ENCODE peak calls at places on chromosomes 7 and 10, in seven cellular contexts. V is breast epithelium; W is sigmoid colon; P is CD8-positive, alpha-beta T cell; Q is osteoblast; F is heart right ventricle; K is mesendoderm. I is an unnamed sample.

GRCh38 chr7:47488205-47488968 is 93.5 kb downstream of the TNS3 start:
- DNase-seq in V (no peak), K (no peak), P (no peak), Q (no peak), F (no peak), W (peak; percentile 55), I (no peak)

GRCh38 chr10:95505084-95505610 is 56.0 kb downstream of the SORBS1 start:
- DNase-seq in V (no peak), Q (no peak), W (no peak), K (no peak), F (no peak), P (no peak), I (no peak)

GRCh38 chr7:129804301-129805085 is 148.3 kb downstream of the UBE2H start:
- DNase-seq in K (no peak), F (no peak), Q (peak; percentile 68), W (no peak), V (no peak), P (no peak), I (no peak)

GRCh38 chr10:105925045-105925785 is 1239.3 kb downstream of the SORCS1 start:
- DNase-seq in P (no peak), F (no peak), V (no peak), K (peak; percentile 64), Q (no peak), W (no peak), I (no peak)

GRCh38 chr10:33006342-33006887 is 48.4 kb upstream of the ITGB1 start:
- DNase-seq in F (no peak), K (no peak), P (no peak), W (no peak), V (no peak), Q (no peak), I (no peak)

GRCh38 chr7:4166340-4166739 is 515.8 kb upstream of the FOXK1 start:
- DNase-seq in Q (no peak), V (no peak), W (no peak), K (no peak), P (no peak), F (no peak), I (no peak)

GRCh38 chr7:138875794-138876193 is 77.8 kb upstream of the ATP6V0A4 start:
- DNase-seq in P (peak; percentile 21), F (no peak), V (no peak), Q (peak; percentile 89), W (no peak), K (no peak), I (peak; percentile 74)

GRCh38 chr10:132586731-132587130 is 49.1 kb downstream of the INPP5A start:
- DNase-seq in W (peak; percentile 60), V (no peak), K (no peak), Q (peak; percentile 11), P (no peak), F (no peak), I (no peak)

GRCh38 chr7:119935418-119936025 is 337.5 kb upstream of the KCND2 start:
- DNase-seq in W (no peak), V (no peak), P (no peak), F (no peak), Q (no peak), K (peak; percentile 40), I (no peak)

GRCh38 chr10:46544989-46545791 is 11.3 kb downstream of the GPRIN2 start:
- DNase-seq in P (peak; percentile 0), F (no peak), V (no peak), Q (peak; percentile 94), W (peak; percentile 55), K (peak; percentile 83), I (no peak)

GRCh38 chr10:93261961-93262610 is 188.4 kb downstream of the CYP26A1 start:
- DNase-seq in V (no peak), K (no peak), W (no peak), P (no peak), F (no peak), Q (peak; percentile 52), I (no peak)

GRCh38 chr7:150398965-150399320 is 19.8 kb downstream of the ZNF775 start:
- DNase-seq in V (no peak), F (no peak), Q (peak; percentile 71), P (no peak), W (peak; percentile 56), K (no peak), I (no peak)

GRCh38 chr7:131602304-131602993 is 46.0 kb upstream of the PODXL start:
- DNase-seq in P (no peak), Q (peak; percentile 80), W (no peak), V (no peak), K (no peak), F (no peak), I (no peak)

GRCh38 chr10:52314007-52314821 is at the start of gene DKK1:
- DNase-seq in W (peak; percentile 69), F (peak; percentile 55), K (peak; percentile 91), Q (peak; percentile 90), P (no peak), V (no peak), I (peak; percentile 44)

GRCh38 chr10:70053212-70053895 is 708 bp downstream of the MACROH2A2 start:
- DNase-seq in V (no peak), Q (peak; percentile 88), P (no peak), K (no peak), F (peak; percentile 31), W (no peak), I (no peak)

GRCh38 chr10:68406111-68406814 is 814 bp downstream of the RUFY2 start:
- DNase-seq in Q (peak; percentile 94), K (peak; percentile 69), V (no peak), F (peak; percentile 57), W (no peak), P (no peak), I (peak; percentile 9)

GRCh38 chr7:7484072-7484471 is 51.6 kb downstream of the COL28A1 start:
- DNase-seq in P (no peak), W (no peak), F (no peak), V (no peak), Q (no peak), K (no peak), I (no peak)

GRCh38 chr10:95242581-95243317 is 48.1 kb downstream of the PDLIM1 start:
- DNase-seq in W (no peak), V (no peak), P (no peak), Q (peak; percentile 89), K (peak; percentile 80), F (no peak), I (no peak)

GRCh38 chr7:103344453-103345149 is at the start of gene DNAJC2:
- DNase-seq in V (peak; percentile 82), P (peak; percentile 72), K (peak; percentile 96), Q (peak; percentile 95), W (peak; percentile 94), F (peak; percentile 79), I (peak; percentile 25)

GRCh38 chr10:13099144-13099665 is 758 bp upstream of the OPTN start:
- DNase-seq in W (peak; percentile 77), V (no peak), K (peak; percentile 94), Q (peak; percentile 82), F (peak; percentile 25), P (no peak), I (no peak)

GRCh38 chr10:99742701-99743100 is 10.7 kb downstream of the CUTC start:
- DNase-seq in Q (no peak), W (no peak), V (no peak), F (no peak), K (no peak), P (no peak), I (peak; percentile 19)

GRCh38 chr10:102629661-102630614 is 14.3 kb upstream of the TRIM8 start:
- DNase-seq in P (no peak), K (peak; percentile 98), W (peak; percentile 58), V (no peak), F (no peak), Q (peak; percentile 95), I (peak; percentile 64)

GRCh38 chr7:66950763-66951162 is 29.7 kb downstream of the TMEM248 start:
- DNase-seq in Q (peak; percentile 41), P (no peak), W (no peak), V (no peak), F (no peak), K (no peak), I (no peak)
- H3K36me3 ChIP-seq in Q (peaks cover 72% of the 10 kb centered on the region), P (peaks cover 60% of the 10 kb centered on the region), W (peaks cover 99% of the 10 kb centered on the region), V (peaks cover 5% of the 10 kb centered on the region), F (no peaks in the 10 kb centered on the region), K (peaks cover 14% of the 10 kb centered on the region), I (peaks cover 16% of the 10 kb centered on the region)

DNA sequence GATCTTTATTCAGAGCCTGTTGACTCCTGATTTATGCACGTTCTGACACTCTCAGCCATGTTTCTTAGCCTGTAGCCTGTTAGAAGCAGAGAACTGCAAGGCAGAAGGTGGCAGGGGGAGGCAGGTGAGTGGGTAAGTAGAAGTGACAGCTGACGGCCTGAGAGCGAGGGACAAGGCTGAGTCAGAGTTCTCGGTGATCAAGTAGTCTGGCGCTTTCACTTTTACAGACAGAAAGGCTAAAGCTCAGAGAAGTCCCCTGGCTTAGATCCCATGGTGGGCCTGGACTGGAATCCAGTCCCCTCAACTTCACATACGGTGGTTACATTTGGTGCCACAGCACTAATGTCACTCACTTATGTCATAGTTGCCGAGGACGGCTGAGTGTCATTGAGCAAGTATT is 139.0 kb downstream of the TACC2 start:
- DNase-seq in V (no peak), W (no peak), Q (no peak), K (peak; percentile 77), P (no peak), F (no peak), I (no peak)
- H3K4me3 ChIP-seq in V (peak overlapping the region; percentile 5), W (peak overlapping the region; percentile 34), Q (peak overlapping the region; percentile 1), K (no peak overlapping the region), P (no peak overlapping the region), F (peak overlapping the region; percentile 22), I (no peak overlapping the region)

DNA sequence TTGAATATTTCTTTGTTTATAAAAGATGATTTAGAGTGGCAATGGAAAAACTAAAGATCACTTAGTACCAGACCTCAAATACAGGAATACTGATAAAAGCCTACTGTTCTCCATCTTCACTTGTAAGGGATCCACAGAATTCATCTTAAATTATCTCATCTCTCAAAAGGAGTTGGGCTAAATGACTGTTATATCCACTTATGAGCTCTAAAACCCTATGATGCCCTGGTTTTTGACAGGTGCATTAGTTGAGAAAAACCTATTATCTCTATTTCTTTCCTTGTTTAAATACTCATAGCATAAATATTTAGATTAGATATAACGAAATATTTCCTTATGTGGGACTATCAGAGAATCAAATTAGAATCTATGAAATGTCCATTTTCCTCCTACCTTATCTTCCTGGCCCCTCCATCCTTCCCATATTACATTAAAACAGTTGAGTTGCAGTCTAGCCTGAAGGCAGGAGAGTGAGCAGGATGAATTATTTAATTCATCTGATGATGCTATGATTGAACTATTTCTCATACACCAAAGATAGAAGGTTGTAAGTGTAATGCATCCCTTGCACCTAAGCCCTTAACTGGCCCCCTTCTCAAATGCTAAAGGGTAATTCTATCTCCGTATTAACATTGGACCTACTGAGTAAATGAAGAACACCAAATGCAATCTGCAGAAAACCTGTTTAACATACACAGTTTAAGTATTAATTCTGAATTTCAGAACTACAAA is 29.7 kb downstream of the PPP3CB start:
- DNase-seq in F (no peak), K (no peak), Q (no peak), V (no peak), P (no peak), W (no peak), I (no peak)
- H3K36me3 ChIP-seq in F (no peaks in the 10 kb centered on the region), K (no peaks in the 10 kb centered on the region), Q (peaks cover 73% of the 10 kb centered on the region), V (peaks cover 10% of the 10 kb centered on the region), P (peaks cover 22% of the 10 kb centered on the region), W (peaks cover 83% of the 10 kb centered on the region), I (no peaks in the 10 kb centered on the region)

GRCh38 chr7:148503900-148504487 is 86.6 kb upstream of the C7orf33 start:
- DNase-seq in F (no peak), Q (peak; percentile 76), P (no peak), W (no peak), K (no peak), V (no peak), I (no peak)

GRCh38 chr7:148505955-148506354 is 84.6 kb upstream of the C7orf33 start:
- DNase-seq in K (no peak), Q (peak; percentile 15), W (no peak), F (no peak), P (no peak), V (no peak), I (no peak)

GRCh38 chr7:148500978-148501377 is 89.6 kb upstream of the C7orf33 start:
- DNase-seq in W (no peak), P (no peak), K (no peak), F (no peak), V (no peak), Q (no peak), I (no peak)

GRCh38 chr7:148501707-148502139 is 88.8 kb upstream of the C7orf33 start:
- DNase-seq in W (no peak), Q (no peak), K (peak; percentile 86), P (no peak), F (no peak), V (no peak), I (no peak)
- H3K4me3 ChIP-seq in W (peak overlapping the region; percentile 19), Q (no peak overlapping the region), K (no peak overlapping the region), P (no peak overlapping the region), F (no peak overlapping the region), V (no peak overlapping the region), I (no peak overlapping the region)